ENCODE peak calls at places on chromosomes 2 and 18, in four cellular contexts. One of them, this sample, is unnamed.

GRCh38 chr2:189254268-189254883 is 74.8 kb upstream of the COL5A2 start:
- DNase-seq in NCI-H2081 treated with DMSO at 0.1 percent for 48 hours: no peak
- DNase-seq in stimulated activated CD8-positive, alpha-beta memory T cell treated with anti-CD3 and anti-CD28 coated beads, Interleukin-4, amount 100 ng/mL, for 1 hour: no peak
- DNase-seq in cardiac fibroblast: peak; percentile 81
- DNase-seq in this sample: no peak

GRCh38 chr2:222919841-222920609 is 59.2 kb downstream of the ACSL3 start:
- DNase-seq in NCI-H2081 treated with DMSO at 0.1 percent for 48 hours: no peak
- DNase-seq in stimulated activated CD8-positive, alpha-beta memory T cell treated with anti-CD3 and anti-CD28 coated beads, Interleukin-4, amount 100 ng/mL, for 1 hour: no peak
- DNase-seq in cardiac fibroblast: peak; percentile 75
- DNase-seq in this sample: no peak

GRCh38 chr2:215828528-215829184 is 184.7 kb downstream of the MREG start:
- DNase-seq in NCI-H2081 treated with DMSO at 0.1 percent for 48 hours: no peak
- DNase-seq in stimulated activated CD8-positive, alpha-beta memory T cell treated with anti-CD3 and anti-CD28 coated beads, Interleukin-4, amount 100 ng/mL, for 1 hour: no peak
- DNase-seq in cardiac fibroblast: peak; percentile 82
- DNase-seq in this sample: peak; percentile 41

GRCh38 chr2:44550571-44550970 is 188.8 kb downstream of the CAMKMT start:
- DNase-seq in NCI-H2081 treated with DMSO at 0.1 percent for 48 hours: no peak
- DNase-seq in stimulated activated CD8-positive, alpha-beta memory T cell treated with anti-CD3 and anti-CD28 coated beads, Interleukin-4, amount 100 ng/mL, for 1 hour: no peak
- DNase-seq in cardiac fibroblast: no peak
- DNase-seq in this sample: no peak

GRCh38 chr2:170467568-170468422 is 247.3 kb upstream of the SP5 start:
- DNase-seq in NCI-H2081 treated with DMSO at 0.1 percent for 48 hours: no peak
- DNase-seq in stimulated activated CD8-positive, alpha-beta memory T cell treated with anti-CD3 and anti-CD28 coated beads, Interleukin-4, amount 100 ng/mL, for 1 hour: no peak
- DNase-seq in cardiac fibroblast: peak; percentile 42
- DNase-seq in this sample: no peak

GRCh38 chr2:206993964-206994363 is 54.6 kb downstream of the CPO start:
- DNase-seq in NCI-H2081 treated with DMSO at 0.1 percent for 48 hours: no peak
- DNase-seq in stimulated activated CD8-positive, alpha-beta memory T cell treated with anti-CD3 and anti-CD28 coated beads, Interleukin-4, amount 100 ng/mL, for 1 hour: no peak
- DNase-seq in cardiac fibroblast: peak; percentile 42
- DNase-seq in this sample: no peak

GRCh38 chr2:33354981-33355380 is 121.5 kb upstream of the RASGRP3 start:
- DNase-seq in NCI-H2081 treated with DMSO at 0.1 percent for 48 hours: no peak
- DNase-seq in stimulated activated CD8-positive, alpha-beta memory T cell treated with anti-CD3 and anti-CD28 coated beads, Interleukin-4, amount 100 ng/mL, for 1 hour: no peak
- DNase-seq in cardiac fibroblast: no peak
- DNase-seq in this sample: no peak

GRCh38 chr2:11578081-11578948 is 44.5 kb downstream of the GREB1 start:
- DNase-seq in NCI-H2081 treated with DMSO at 0.1 percent for 48 hours: no peak
- DNase-seq in stimulated activated CD8-positive, alpha-beta memory T cell treated with anti-CD3 and anti-CD28 coated beads, Interleukin-4, amount 100 ng/mL, for 1 hour: no peak
- DNase-seq in cardiac fibroblast: no peak
- DNase-seq in this sample: no peak

GRCh38 chr18:75421656-75422055 is 5.8 kb downstream of the SMIM21 start:
- DNase-seq in NCI-H2081 treated with DMSO at 0.1 percent for 48 hours: no peak
- DNase-seq in stimulated activated CD8-positive, alpha-beta memory T cell treated with anti-CD3 and anti-CD28 coated beads, Interleukin-4, amount 100 ng/mL, for 1 hour: no peak
- DNase-seq in cardiac fibroblast: peak; percentile 62
- DNase-seq in this sample: no peak

GRCh38 chr18:72119082-72119481 is 425.1 kb downstream of the CBLN2 start:
- DNase-seq in NCI-H2081 treated with DMSO at 0.1 percent for 48 hours: no peak
- DNase-seq in stimulated activated CD8-positive, alpha-beta memory T cell treated with anti-CD3 and anti-CD28 coated beads, Interleukin-4, amount 100 ng/mL, for 1 hour: no peak
- DNase-seq in cardiac fibroblast: no peak
- DNase-seq in this sample: no peak

GRCh38 chr2:191612496-191612895 is 65.4 kb upstream of the NABP1 start:
- DNase-seq in NCI-H2081 treated with DMSO at 0.1 percent for 48 hours: no peak
- DNase-seq in stimulated activated CD8-positive, alpha-beta memory T cell treated with anti-CD3 and anti-CD28 coated beads, Interleukin-4, amount 100 ng/mL, for 1 hour: no peak
- DNase-seq in cardiac fibroblast: peak; percentile 58
- DNase-seq in this sample: no peak

GRCh38 chr2:238518127-238518827 is 91.5 kb downstream of the ASB1 start:
- DNase-seq in NCI-H2081 treated with DMSO at 0.1 percent for 48 hours: no peak
- DNase-seq in stimulated activated CD8-positive, alpha-beta memory T cell treated with anti-CD3 and anti-CD28 coated beads, Interleukin-4, amount 100 ng/mL, for 1 hour: no peak
- DNase-seq in cardiac fibroblast: no peak
- DNase-seq in this sample: no peak

GRCh38 chr2:238162516-238163441 is 4.0 kb downstream of the ERFE start:
- DNase-seq in NCI-H2081 treated with DMSO at 0.1 percent for 48 hours: no peak
- DNase-seq in stimulated activated CD8-positive, alpha-beta memory T cell treated with anti-CD3 and anti-CD28 coated beads, Interleukin-4, amount 100 ng/mL, for 1 hour: no peak
- DNase-seq in cardiac fibroblast: no peak
- DNase-seq in this sample: no peak

GRCh38 chr2:239882335-239882734 is 142.8 kb downstream of the NDUFA10 start:
- DNase-seq in NCI-H2081 treated with DMSO at 0.1 percent for 48 hours: no peak
- DNase-seq in stimulated activated CD8-positive, alpha-beta memory T cell treated with anti-CD3 and anti-CD28 coated beads, Interleukin-4, amount 100 ng/mL, for 1 hour: peak; percentile 45
- DNase-seq in cardiac fibroblast: peak; percentile 23
- DNase-seq in this sample: no peak

GRCh38 chr2:231056453-231057416 is at the start of gene PSMD1:
- DNase-seq in NCI-H2081 treated with DMSO at 0.1 percent for 48 hours: peak; percentile 46
- DNase-seq in stimulated activated CD8-positive, alpha-beta memory T cell treated with anti-CD3 and anti-CD28 coated beads, Interleukin-4, amount 100 ng/mL, for 1 hour: peak; percentile 90
- DNase-seq in cardiac fibroblast: peak; percentile 97
- DNase-seq in this sample: peak; percentile 94

GRCh38 chr2:185372188-185372587 is 366.4 kb upstream of the FSIP2 start:
- DNase-seq in NCI-H2081 treated with DMSO at 0.1 percent for 48 hours: no peak
- DNase-seq in stimulated activated CD8-positive, alpha-beta memory T cell treated with anti-CD3 and anti-CD28 coated beads, Interleukin-4, amount 100 ng/mL, for 1 hour: no peak
- DNase-seq in cardiac fibroblast: peak; percentile 0
- DNase-seq in this sample: peak; percentile 19

GRCh38 chr2:177285892-177286715 is 21.6 kb upstream of the NFE2L2 start:
- DNase-seq in NCI-H2081 treated with DMSO at 0.1 percent for 48 hours: no peak
- DNase-seq in stimulated activated CD8-positive, alpha-beta memory T cell treated with anti-CD3 and anti-CD28 coated beads, Interleukin-4, amount 100 ng/mL, for 1 hour: no peak
- DNase-seq in cardiac fibroblast: no peak
- DNase-seq in this sample: no peak

GRCh38 chr2:86049529-86049928 is 56.2 kb downstream of the POLR1A start:
- DNase-seq in NCI-H2081 treated with DMSO at 0.1 percent for 48 hours: no peak
- DNase-seq in stimulated activated CD8-positive, alpha-beta memory T cell treated with anti-CD3 and anti-CD28 coated beads, Interleukin-4, amount 100 ng/mL, for 1 hour: no peak
- DNase-seq in cardiac fibroblast: no peak
- DNase-seq in this sample: no peak

GRCh38 chr2:207289295-207290018 is 123.7 kb upstream of the KLF7 start:
- DNase-seq in NCI-H2081 treated with DMSO at 0.1 percent for 48 hours: no peak
- DNase-seq in stimulated activated CD8-positive, alpha-beta memory T cell treated with anti-CD3 and anti-CD28 coated beads, Interleukin-4, amount 100 ng/mL, for 1 hour: no peak
- DNase-seq in cardiac fibroblast: peak; percentile 39
- DNase-seq in this sample: no peak

GRCh38 chr2:185391571-185391970 is 347.0 kb upstream of the FSIP2 start:
- DNase-seq in NCI-H2081 treated with DMSO at 0.1 percent for 48 hours: no peak
- DNase-seq in stimulated activated CD8-positive, alpha-beta memory T cell treated with anti-CD3 and anti-CD28 coated beads, Interleukin-4, amount 100 ng/mL, for 1 hour: no peak
- DNase-seq in cardiac fibroblast: no peak
- DNase-seq in this sample: no peak

GRCh38 chr18:63161728-63162195 is 157.8 kb downstream of the BCL2 start:
- DNase-seq in NCI-H2081 treated with DMSO at 0.1 percent for 48 hours: no peak
- DNase-seq in stimulated activated CD8-positive, alpha-beta memory T cell treated with anti-CD3 and anti-CD28 coated beads, Interleukin-4, amount 100 ng/mL, for 1 hour: peak; percentile 65
- DNase-seq in cardiac fibroblast: peak; percentile 92
- DNase-seq in this sample: no peak

GRCh38 chr2:114201781-114202180 is 240.7 kb upstream of the DPP10 start:
- DNase-seq in NCI-H2081 treated with DMSO at 0.1 percent for 48 hours: no peak
- DNase-seq in stimulated activated CD8-positive, alpha-beta memory T cell treated with anti-CD3 and anti-CD28 coated beads, Interleukin-4, amount 100 ng/mL, for 1 hour: no peak
- DNase-seq in cardiac fibroblast: no peak
- DNase-seq in this sample: no peak

GRCh38 chr2:43031471-43032224 is 194.8 kb downstream of the ZFP36L2 start:
- DNase-seq in NCI-H2081 treated with DMSO at 0.1 percent for 48 hours: no peak
- DNase-seq in stimulated activated CD8-positive, alpha-beta memory T cell treated with anti-CD3 and anti-CD28 coated beads, Interleukin-4, amount 100 ng/mL, for 1 hour: no peak
- DNase-seq in cardiac fibroblast: no peak
- DNase-seq in this sample: no peak

GRCh38 chr2:29443086-29443485 is 327.9 kb downstream of the CLIP4 start:
- DNase-seq in NCI-H2081 treated with DMSO at 0.1 percent for 48 hours: no peak
- DNase-seq in stimulated activated CD8-positive, alpha-beta memory T cell treated with anti-CD3 and anti-CD28 coated beads, Interleukin-4, amount 100 ng/mL, for 1 hour: no peak
- DNase-seq in cardiac fibroblast: no peak
- DNase-seq in this sample: peak; percentile 56

GRCh38 chr2:187440101-187440500 is 8.0 kb downstream of the CALCRL start:
- DNase-seq in NCI-H2081 treated with DMSO at 0.1 percent for 48 hours: no peak
- DNase-seq in stimulated activated CD8-positive, alpha-beta memory T cell treated with anti-CD3 and anti-CD28 coated beads, Interleukin-4, amount 100 ng/mL, for 1 hour: no peak
- DNase-seq in cardiac fibroblast: no peak
- DNase-seq in this sample: no peak

GRCh38 chr2:229901819-229902218 is 20.0 kb downstream of the TRIP12 start:
- DNase-seq in NCI-H2081 treated with DMSO at 0.1 percent for 48 hours: no peak
- DNase-seq in stimulated activated CD8-positive, alpha-beta memory T cell treated with anti-CD3 and anti-CD28 coated beads, Interleukin-4, amount 100 ng/mL, for 1 hour: no peak
- DNase-seq in cardiac fibroblast: peak; percentile 67
- DNase-seq in this sample: no peak

GRCh38 chr2:33436083-33436482 is 40.4 kb upstream of the RASGRP3 start:
- DNase-seq in NCI-H2081 treated with DMSO at 0.1 percent for 48 hours: no peak
- DNase-seq in stimulated activated CD8-positive, alpha-beta memory T cell treated with anti-CD3 and anti-CD28 coated beads, Interleukin-4, amount 100 ng/mL, for 1 hour: no peak
- DNase-seq in cardiac fibroblast: peak; percentile 53
- DNase-seq in this sample: no peak

GRCh38 chr2:150080115-150080514 is 407.4 kb downstream of the RND3 start:
- DNase-seq in NCI-H2081 treated with DMSO at 0.1 percent for 48 hours: no peak
- DNase-seq in stimulated activated CD8-positive, alpha-beta memory T cell treated with anti-CD3 and anti-CD28 coated beads, Interleukin-4, amount 100 ng/mL, for 1 hour: no peak
- DNase-seq in cardiac fibroblast: no peak
- DNase-seq in this sample: no peak

GRCh38 chr2:204662956-204663355 is 117.7 kb downstream of the PARD3B start:
- DNase-seq in NCI-H2081 treated with DMSO at 0.1 percent for 48 hours: no peak
- DNase-seq in stimulated activated CD8-positive, alpha-beta memory T cell treated with anti-CD3 and anti-CD28 coated beads, Interleukin-4, amount 100 ng/mL, for 1 hour: no peak
- DNase-seq in cardiac fibroblast: no peak
- DNase-seq in this sample: no peak

GRCh38 chr2:191412353-191412752 is 167.1 kb downstream of the MYO1B start:
- DNase-seq in NCI-H2081 treated with DMSO at 0.1 percent for 48 hours: no peak
- DNase-seq in stimulated activated CD8-positive, alpha-beta memory T cell treated with anti-CD3 and anti-CD28 coated beads, Interleukin-4, amount 100 ng/mL, for 1 hour: no peak
- DNase-seq in cardiac fibroblast: no peak
- DNase-seq in this sample: no peak

GRCh38 chr2:165958313-165958712 is 4.7 kb upstream of the TTC21B start:
- DNase-seq in NCI-H2081 treated with DMSO at 0.1 percent for 48 hours: no peak
- DNase-seq in stimulated activated CD8-positive, alpha-beta memory T cell treated with anti-CD3 and anti-CD28 coated beads, Interleukin-4, amount 100 ng/mL, for 1 hour: no peak
- DNase-seq in cardiac fibroblast: no peak
- DNase-seq in this sample: no peak

GRCh38 chr2:230170532-230170931 is 49.3 kb downstream of the SP110 start:
- DNase-seq in NCI-H2081 treated with DMSO at 0.1 percent for 48 hours: no peak
- DNase-seq in stimulated activated CD8-positive, alpha-beta memory T cell treated with anti-CD3 and anti-CD28 coated beads, Interleukin-4, amount 100 ng/mL, for 1 hour: no peak
- DNase-seq in cardiac fibroblast: peak; percentile 49
- DNase-seq in this sample: no peak

GRCh38 chr2:88098558-88098900 is 29.3 kb downstream of the FABP1 start:
- DNase-seq in NCI-H2081 treated with DMSO at 0.1 percent for 48 hours: no peak
- DNase-seq in stimulated activated CD8-positive, alpha-beta memory T cell treated with anti-CD3 and anti-CD28 coated beads, Interleukin-4, amount 100 ng/mL, for 1 hour: no peak
- DNase-seq in cardiac fibroblast: no peak
- DNase-seq in this sample: no peak

GRCh38 chr18:961644-962355 is 57.1 kb downstream of the ADCYAP1 start:
- DNase-seq in NCI-H2081 treated with DMSO at 0.1 percent for 48 hours: no peak
- DNase-seq in stimulated activated CD8-positive, alpha-beta memory T cell treated with anti-CD3 and anti-CD28 coated beads, Interleukin-4, amount 100 ng/mL, for 1 hour: peak; percentile 17
- DNase-seq in cardiac fibroblast: peak; percentile 73
- DNase-seq in this sample: peak; percentile 58

GRCh38 chr18:2894131-2894840 is 47.5 kb downstream of the EMILIN2 start:
- DNase-seq in NCI-H2081 treated with DMSO at 0.1 percent for 48 hours: no peak
- DNase-seq in stimulated activated CD8-positive, alpha-beta memory T cell treated with anti-CD3 and anti-CD28 coated beads, Interleukin-4, amount 100 ng/mL, for 1 hour: no peak
- DNase-seq in cardiac fibroblast: no peak
- DNase-seq in this sample: no peak

GRCh38 chr2:67455219-67456142 is 58.3 kb downstream of the ETAA1 start:
- DNase-seq in NCI-H2081 treated with DMSO at 0.1 percent for 48 hours: no peak
- DNase-seq in stimulated activated CD8-positive, alpha-beta memory T cell treated with anti-CD3 and anti-CD28 coated beads, Interleukin-4, amount 100 ng/mL, for 1 hour: no peak
- DNase-seq in cardiac fibroblast: no peak
- DNase-seq in this sample: no peak

GRCh38 chr2:127418300-127419111 is at the start of gene PROC:
- DNase-seq in NCI-H2081 treated with DMSO at 0.1 percent for 48 hours: no peak
- DNase-seq in stimulated activated CD8-positive, alpha-beta memory T cell treated with anti-CD3 and anti-CD28 coated beads, Interleukin-4, amount 100 ng/mL, for 1 hour: no peak
- DNase-seq in cardiac fibroblast: no peak
- DNase-seq in this sample: no peak

GRCh38 chr2:65373365-65373918 is 59.0 kb downstream of the SPRED2 start:
- DNase-seq in NCI-H2081 treated with DMSO at 0.1 percent for 48 hours: no peak
- DNase-seq in stimulated activated CD8-positive, alpha-beta memory T cell treated with anti-CD3 and anti-CD28 coated beads, Interleukin-4, amount 100 ng/mL, for 1 hour: no peak
- DNase-seq in cardiac fibroblast: no peak
- DNase-seq in this sample: no peak